ENCODE peak calls at places on chromosomes 13 and 19, in nine cellular contexts. A, M, L, U, G, F, O, D and X are unnamed samples.

GRCh38 chr13:39818953-39819352 is 163.5 kb downstream of the COG6 start:
- DNase-seq in U (no peak), G (no peak), D (no peak), F (peak; percentile 16), A (no peak), M (no peak), O (no peak), L (no peak), X (no peak)

GRCh38 chr19:24003537-24003936 is 83.5 kb upstream of the ZNF254 start:
- DNase-seq in A (no peak), D (no peak), O (no peak), U (no peak), M (no peak), G (no peak), F (no peak), L (no peak), X (no peak)

GRCh38 chr19:1026189-1027019 is at the start of gene CNN2:
- DNase-seq in M (peak; percentile 87), L (no peak), O (peak; percentile 82), A (peak; percentile 94), D (no peak), G (no peak), F (peak; percentile 61), U (peak; percentile 93), X (no peak)

GRCh38 chr13:109744512-109745051 is 41.8 kb downstream of the IRS2 start:
- DNase-seq in F (no peak), O (no peak), A (peak; percentile 73), D (no peak), U (no peak), G (no peak), M (peak; percentile 64), L (no peak), X (no peak)

GRCh38 chr13:113058988-113059850 is 46.4 kb upstream of the F7 start:
- DNase-seq in G (no peak), F (no peak), D (no peak), L (no peak), O (no peak), U (no peak), A (peak; percentile 43), M (no peak), X (no peak)

GRCh38 chr13:59674616-59675015 is 489.1 kb downstream of the DIAPH3 start:
- DNase-seq in L (no peak), D (no peak), O (no peak), A (no peak), G (no peak), F (no peak), M (no peak), U (no peak), X (no peak)

GRCh38 chr13:85616275-85616674 is 182.9 kb downstream of the SLITRK6 start:
- DNase-seq in M (no peak), F (no peak), L (no peak), U (no peak), A (no peak), G (no peak), D (no peak), O (no peak), X (no peak)

GRCh38 chr13:93254775-93255174 is 28.2 kb downstream of the GPC6 start:
- DNase-seq in G (no peak), U (no peak), M (no peak), F (no peak), D (no peak), A (no peak), L (no peak), O (no peak), X (no peak)

GRCh38 chr13:99949657-99950413 is 21.7 kb downstream of the ZIC5 start:
- DNase-seq in U (no peak), G (no peak), O (no peak), L (no peak), A (no peak), M (no peak), D (no peak), F (no peak), X (no peak)

GRCh38 chr13:110841406-110841805 is 73.5 kb downstream of the ANKRD10 start:
- DNase-seq in G (no peak), O (no peak), M (no peak), U (no peak), F (no peak), D (no peak), L (no peak), A (no peak), X (no peak)

GRCh38 chr19:53812335-53812734 is 11.8 kb downstream of the NLRP12 start:
- DNase-seq in M (peak; percentile 39), L (no peak), O (no peak), G (no peak), A (no peak), U (peak; percentile 70), F (no peak), D (no peak), X (no peak)

GRCh38 chr19:31911577-31911976 is 433.8 kb upstream of the ZNF507 start:
- DNase-seq in F (no peak), L (no peak), D (no peak), G (no peak), U (no peak), O (no peak), M (no peak), A (no peak), X (no peak)

GRCh38 chr13:66943530-66943929 is 286.6 kb downstream of the PCDH9 start:
- DNase-seq in F (no peak), A (no peak), G (no peak), D (no peak), U (no peak), L (no peak), M (no peak), O (no peak), X (no peak)

GRCh38 chr19:13748169-13748884 is 16.0 kb upstream of the MRI1 start:
- DNase-seq in M (peak; percentile 37), U (peak; percentile 43), O (peak; percentile 14), F (no peak), D (no peak), G (no peak), L (no peak), A (no peak), X (no peak)

GRCh38 chr19:46015961-46016425 is 6.9 kb downstream of the PGLYRP1 start:
- DNase-seq in U (peak; percentile 56), G (no peak), L (no peak), D (no peak), F (no peak), M (peak; percentile 61), O (peak; percentile 27), A (peak; percentile 63), X (no peak)

GRCh38 chr13:47256618-47257017 is 359.8 kb upstream of the HTR2A start:
- DNase-seq in F (no peak), M (no peak), O (no peak), L (no peak), G (no peak), D (peak; percentile 31), A (no peak), U (no peak), X (no peak)

DNA sequence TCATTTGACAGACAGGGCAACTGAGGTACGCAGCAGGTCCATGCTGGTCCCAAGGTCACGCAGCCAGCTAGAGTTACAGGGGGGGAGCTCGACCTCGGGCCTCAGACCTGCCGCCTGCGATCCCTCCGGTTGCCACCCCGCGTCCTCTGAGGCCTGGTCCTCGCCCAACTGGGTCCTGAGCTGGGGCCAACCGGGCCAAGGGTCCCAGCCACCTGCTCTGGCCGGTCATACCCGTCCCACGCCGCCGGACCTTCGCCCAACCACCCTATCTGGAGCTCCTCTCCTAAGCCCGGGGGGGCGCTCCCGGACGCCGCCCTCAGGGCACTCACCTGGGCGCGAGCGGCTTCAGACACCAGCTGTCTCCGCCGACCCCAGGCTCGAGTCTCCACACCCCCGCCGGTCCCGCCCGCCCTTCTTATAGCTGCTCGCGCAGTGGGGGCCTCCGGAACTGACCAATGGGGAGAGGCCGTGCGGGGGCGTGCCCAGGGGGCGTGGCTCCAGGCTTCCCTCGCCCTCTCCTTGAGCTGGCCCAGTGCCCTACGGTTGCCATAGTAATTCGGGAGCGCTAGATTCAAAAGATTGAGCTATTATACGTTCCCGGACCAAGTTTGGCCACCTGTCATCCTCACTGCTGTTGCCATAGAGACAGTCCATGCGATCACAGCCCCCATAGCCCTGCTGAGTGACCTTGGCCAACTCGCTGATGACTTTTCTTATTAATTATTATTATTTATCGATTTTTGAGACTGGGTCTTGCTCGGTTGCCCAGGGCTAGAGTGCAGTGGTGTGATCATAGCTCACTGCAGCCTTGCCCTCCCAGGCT is at the start of gene PLIN5:
- DNase-seq in M (peak; percentile 98), D (no peak), L (peak; percentile 3), U (peak; percentile 96), G (no peak), F (no peak), O (peak; percentile 35), A (peak; percentile 95), X (no peak)
- H3K4me3 ChIP-seq in M (peak within 1 kb of the TSS; percentile 29), D (no peak within 1 kb of the TSS), L (no peak within 1 kb of the TSS), U (peak within 1 kb of the TSS; percentile 54), G (peak within 1 kb of the TSS; percentile 6), F (no peak within 1 kb of the TSS), O (peak within 1 kb of the TSS; percentile 6), A (peak within 1 kb of the TSS; percentile 63), X (no peak within 1 kb of the TSS)

GRCh38 chr19:35042056-35042730 is 672 bp downstream of the HPN start:
- DNase-seq in M (no peak), U (no peak), F (no peak), L (no peak), G (no peak), D (no peak), A (peak; percentile 91), O (no peak), X (no peak)
- H3K4me3 ChIP-seq in M (no peak overlapping the region), U (peak overlapping the region; percentile 74), F (no peak overlapping the region), L (no peak overlapping the region), G (no peak overlapping the region), D (no peak overlapping the region), A (peak overlapping the region; percentile 82), O (no peak overlapping the region), X (no peak overlapping the region)

DNA sequence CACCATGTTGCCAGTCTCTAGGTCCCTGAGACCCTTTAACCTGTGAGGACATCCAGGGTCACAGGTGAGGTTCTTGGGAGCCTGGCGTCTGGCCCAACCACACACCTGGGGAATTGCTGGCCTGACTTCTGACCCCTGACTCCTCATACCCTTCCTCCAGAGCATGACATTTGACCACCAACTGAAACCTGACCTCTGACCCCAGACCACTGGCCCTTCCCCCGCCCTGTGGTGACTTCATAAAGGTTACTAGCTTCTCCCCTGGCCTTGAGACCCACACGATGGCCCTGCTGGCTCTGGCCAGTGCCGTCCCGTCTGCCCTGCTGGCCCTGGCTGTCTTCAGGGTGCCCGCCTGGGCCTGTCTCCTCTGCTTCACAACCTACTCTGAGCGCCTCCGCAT is at the start of gene SPACA6:
- DNase-seq in L (no peak), G (no peak), D (no peak), M (peak; percentile 3), O (no peak), U (no peak), F (no peak), A (no peak), X (no peak)
- H3K4me3 ChIP-seq in L (no peak within 1 kb of the TSS), G (peak within 1 kb of the TSS; percentile 89), D (peak within 1 kb of the TSS; percentile 96), M (peak within 1 kb of the TSS; percentile 98), O (no peak within 1 kb of the TSS), U (peak within 1 kb of the TSS; percentile 76), F (no peak within 1 kb of the TSS), A (peak within 1 kb of the TSS; percentile 42), X (no peak within 1 kb of the TSS)

DNA sequence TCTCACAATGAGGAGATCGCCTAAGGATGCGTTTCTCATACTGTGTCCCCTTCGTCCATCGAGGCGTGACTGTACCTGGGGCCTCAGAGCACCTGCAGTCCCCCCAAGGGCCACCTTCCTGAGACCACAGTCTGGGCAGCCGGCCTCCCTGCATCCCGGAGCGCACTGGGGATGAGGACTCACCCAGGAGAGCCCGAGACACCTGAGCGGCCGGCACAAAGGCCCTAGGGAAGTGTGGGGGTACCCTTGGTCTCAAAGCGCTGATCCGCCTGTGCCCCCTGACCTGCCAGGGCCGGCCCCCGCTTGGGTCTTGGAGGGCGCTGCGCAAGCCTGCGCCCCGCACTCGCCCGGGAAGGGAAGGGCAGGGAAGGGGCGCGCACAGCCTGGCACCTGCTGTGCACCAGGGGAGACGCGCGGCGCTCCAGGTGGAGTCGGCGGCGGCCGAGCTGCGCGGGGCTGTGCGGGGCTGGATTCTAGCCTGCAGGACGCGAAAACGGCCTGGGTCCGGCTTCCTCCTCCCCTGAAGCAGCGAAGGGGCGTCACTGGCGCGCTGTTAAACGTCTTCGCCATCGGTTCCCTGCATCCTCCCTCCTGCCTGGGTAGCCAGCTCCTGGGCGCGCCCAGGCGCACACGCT is 13.7 kb upstream of the USP29 start:
- DNase-seq in O (no peak), A (no peak), L (no peak), F (no peak), D (no peak), U (peak; percentile 21), M (no peak), G (no peak), X (no peak)
- H3K4me3 ChIP-seq in O (no peak overlapping the region), A (no peak overlapping the region), L (no peak overlapping the region), F (no peak overlapping the region), D (no peak overlapping the region), U (peak overlapping the region; percentile 44), M (no peak overlapping the region), G (peak overlapping the region; percentile 16), X (no peak overlapping the region)